ENCODE peak calls at places on chromosome 4, in five cellular contexts. T, K, G, P and I are unnamed samples.

GRCh38 chr4:174120446-174121142 is 162.9 kb downstream of the FBXO8 start:
- DNase-seq in T (no peak), K (peak), G (no peak), P (peak), I (peak)

GRCh38 chr4:121338506-121338905 is 42.3 kb downstream of the QRFPR start:
- DNase-seq in T (no peak), K (no peak), G (no peak), P (no peak), I (no peak)

GRCh38 chr4:1675136-1675801 is 8.8 kb downstream of the FAM53A start:
- DNase-seq in T (no peak), K (no peak), G (no peak), P (no peak), I (no peak)

GRCh38 chr4:185912779-185913178 is 100.8 kb upstream of the SORBS2 start:
- DNase-seq in T (no peak), K (peak), G (no peak), P (no peak), I (peak)

GRCh38 chr4:8664976-8665375 is 72.4 kb downstream of the CPZ start:
- DNase-seq in T (peak), K (no peak), G (no peak), P (no peak), I (no peak)

GRCh38 chr4:75708218-75708691 is 16.1 kb upstream of the USO1 start:
- DNase-seq in T (no peak), K (no peak), G (no peak), P (no peak), I (no peak)

GRCh38 chr4:156475322-156475721 is 496.3 kb downstream of the PDGFC start:
- DNase-seq in T (no peak), K (peak), G (no peak), P (no peak), I (peak)

GRCh38 chr4:184705692-184706091 is 28.2 kb downstream of the CENPU start:
- DNase-seq in T (no peak), K (no peak), G (no peak), P (no peak), I (no peak)

GRCh38 chr4:56907009-56907408 is 691 bp upstream of the REST start:
- DNase-seq in T (no peak), K (peak), G (peak), P (peak), I (no peak)

GRCh38 chr4:94298725-94299252 is 43.8 kb downstream of the HPGDS start:
- DNase-seq in T (no peak), K (peak), G (no peak), P (no peak), I (no peak)

GRCh38 chr4:38723726-38724506 is 58.9 kb downstream of the TLR10 start:
- DNase-seq in T (no peak), K (no peak), G (no peak), P (no peak), I (peak)